ENCODE peak calls at places on chromosomes 1 and 21, in eight cellular contexts. B is stimulated activated naive CD4-positive, alpha-beta T cell; T is memory B cell; Z is GM04504; H is RWPE1; Q is NCI-H748 treated with DMSO at 0.1 percent for 48 hours; E is posterior cingulate gyrus; K is hepatic stellate cell. U is an unnamed sample.

GRCh38 chr1:198669023-198669698 is 30.3 kb downstream of the PTPRC start:
- DNase-seq in B (no peak), T (no peak), Z (peak; percentile 76), H (peak; percentile 96), Q (no peak), E (no peak), K (peak; percentile 47), U (peak; percentile 95)

GRCh38 chr21:32916522-32917099 is 109.1 kb upstream of the OLIG2 start:
- DNase-seq in B (no peak), T (no peak), Z (no peak), H (no peak), Q (no peak), E (no peak), K (no peak), U (no peak)

GRCh38 chr1:58047265-58047858 is 499.2 kb downstream of the OMA1 start:
- DNase-seq in B (no peak), T (no peak), Z (no peak), H (peak; percentile 50), Q (peak; percentile 15), E (peak; percentile 19), K (peak; percentile 11), U (no peak)

GRCh38 chr1:238336531-238336930 is 445.8 kb upstream of the ZP4 start:
- DNase-seq in B (no peak), T (no peak), Z (no peak), H (peak; percentile 36), Q (no peak), E (no peak), K (no peak), U (no peak)

GRCh38 chr1:3858231-3858981 is 1.1 kb downstream of the DFFB start:
- DNase-seq in B (no peak), T (no peak), Z (no peak), H (peak; percentile 20), Q (no peak), E (peak; percentile 39), K (peak; percentile 66), U (no peak)

GRCh38 chr1:80056179-80056578 is 1049.6 kb upstream of the ADGRL4 start:
- DNase-seq in B (no peak), T (no peak), Z (no peak), H (peak; percentile 13), Q (no peak), E (no peak), K (no peak), U (no peak)

GRCh38 chr1:247906504-247907047 is 11.2 kb downstream of the OR2W3 start:
- DNase-seq in B (peak; percentile 3), T (no peak), Z (no peak), H (peak; percentile 81), Q (no peak), E (no peak), K (peak; percentile 78), U (peak; percentile 77)

GRCh38 chr1:111045033-111045722 is 81.5 kb upstream of the LRIF1 start:
- DNase-seq in B (no peak), T (no peak), Z (no peak), H (no peak), Q (no peak), E (no peak), K (no peak), U (no peak)

GRCh38 chr21:44010429-44010828 is 1.7 kb upstream of the TRAPPC10 start:
- DNase-seq in B (no peak), T (no peak), Z (no peak), H (no peak), Q (no peak), E (no peak), K (no peak), U (no peak)

GRCh38 chr1:75908717-75909152 is 23.5 kb downstream of the ASB17 start:
- DNase-seq in B (no peak), T (no peak), Z (peak; percentile 24), H (peak; percentile 17), Q (peak; percentile 25), E (no peak), K (no peak), U (peak; percentile 36)

GRCh38 chr1:211811126-211811525 is 19.4 kb downstream of the LPGAT1 start:
- DNase-seq in B (no peak), T (no peak), Z (no peak), H (no peak), Q (no peak), E (no peak), K (no peak), U (no peak)

GRCh38 chr1:156104861-156105546 is 9.5 kb upstream of the LMNA start:
- DNase-seq in B (no peak), T (no peak), Z (peak; percentile 76), H (no peak), Q (no peak), E (no peak), K (no peak), U (no peak)

GRCh38 chr1:39754906-39755504 is 16.1 kb downstream of the OXCT2 start:
- DNase-seq in B (no peak), T (no peak), Z (no peak), H (no peak), Q (no peak), E (no peak), K (no peak), U (no peak)

GRCh38 chr21:44706026-44706705 is 5.2 kb downstream of the TSPEAR start:
- DNase-seq in B (no peak), T (no peak), Z (no peak), H (no peak), Q (no peak), E (no peak), K (no peak), U (no peak)

GRCh38 chr1:226738995-226739695 is at the start of gene ITPKB:
- DNase-seq in B (peak; percentile 93), T (peak; percentile 34), Z (no peak), H (peak; percentile 68), Q (no peak), E (peak; percentile 45), K (peak; percentile 53), U (peak; percentile 73)

GRCh38 chr21:34795152-34796141 is 126.7 kb downstream of the CLIC6 start:
- DNase-seq in B (no peak), T (no peak), Z (peak; percentile 62), H (peak; percentile 53), Q (no peak), E (no peak), K (no peak), U (no peak)

GRCh38 chr1:3753656-3754454 is 1.6 kb downstream of the CCDC27 start:
- DNase-seq in B (no peak), T (no peak), Z (no peak), H (no peak), Q (no peak), E (no peak), K (no peak), U (no peak)

GRCh38 chr1:222641269-222641948 is 23.5 kb downstream of the MIA3 start:
- DNase-seq in B (no peak), T (no peak), Z (no peak), H (no peak), Q (no peak), E (no peak), K (no peak), U (no peak)

GRCh38 chr21:44619886-44620285 is 7.0 kb upstream of the KRTAP10-9 start:
- DNase-seq in B (no peak), T (no peak), Z (no peak), H (no peak), Q (no peak), E (no peak), K (no peak), U (no peak)

GRCh38 chr1:112457965-112458364 is 50.8 kb upstream of the WNT2B start:
- DNase-seq in B (no peak), T (no peak), Z (no peak), H (no peak), Q (no peak), E (no peak), K (no peak), U (no peak)

GRCh38 chr1:21703318-21703963 is 34.3 kb upstream of the RAP1GAP start:
- DNase-seq in B (no peak), T (peak; percentile 5), Z (peak; percentile 78), H (peak; percentile 18), Q (no peak), E (no peak), K (peak; percentile 8), U (peak; percentile 65)

GRCh38 chr1:246642719-246643118 is 76.5 kb downstream of the CNST start:
- DNase-seq in B (no peak), T (no peak), Z (no peak), H (no peak), Q (no peak), E (no peak), K (no peak), U (no peak)

GRCh38 chr1:175192111-175192629 is 406 bp downstream of the KIAA0040 start:
- DNase-seq in B (peak; percentile 47), T (no peak), Z (no peak), H (no peak), Q (no peak), E (no peak), K (peak; percentile 33), U (no peak)